ENCODE peak calls at places on chromosome 13, in five cellular contexts. Y is IMR-90, X is SK-N-SH, M is GM12878, O is K562. T is an unnamed sample.

GRCh38 chr13:79870766-79871165 is 389.8 kb downstream of the NDFIP2 start:
- DNase-seq in Y (peak), X (no peak), M (no peak), O (no peak), T (no peak)

GRCh38 chr13:50375792-50376191 is 360.5 kb downstream of the KCNRG start:
- DNase-seq in Y (peak), X (no peak), M (no peak), O (no peak), T (no peak)

GRCh38 chr13:29847501-29847983 is 2.9 kb downstream of the UBL3 start:
- DNase-seq in Y (peak), X (peak), M (no peak), O (no peak), T (peak)

GRCh38 chr13:98325724-98326123 is 148.7 kb upstream of the RNF113B start:
- DNase-seq in Y (no peak), X (no peak), M (no peak), O (no peak), T (no peak)

GRCh38 chr13:94617389-94618000 is 15.8 kb downstream of the GPR180 start:
- DNase-seq in Y (no peak), X (peak), M (no peak), O (peak), T (no peak)

GRCh38 chr13:62706035-62706434 is 1290.4 kb upstream of the PCDH20 start:
- DNase-seq in Y (peak), X (no peak), M (no peak), O (no peak), T (no peak)

GRCh38 chr13:79742923-79743322 is 262.0 kb downstream of the NDFIP2 start:
- DNase-seq in Y (no peak), X (peak), M (no peak), O (no peak), T (no peak)

GRCh38 chr13:114101325-114101821 is 31.1 kb downstream of the RASA3 start:
- DNase-seq in Y (no peak), X (peak), M (no peak), O (no peak), T (no peak)

GRCh38 chr13:98489446-98490194 is 87.3 kb downstream of the STK24 start:
- DNase-seq in Y (no peak), X (peak), M (no peak), O (no peak), T (no peak)

GRCh38 chr13:91904597-91904996 is 506.2 kb downstream of the GPC5 start:
- DNase-seq in Y (no peak), X (no peak), M (peak), O (no peak), T (no peak)

GRCh38 chr13:20157387-20157786 is 3.5 kb downstream of the GJA3 start:
- DNase-seq in Y (no peak), X (no peak), M (no peak), O (no peak), T (no peak)

GRCh38 chr13:100513987-100514670 is 74.5 kb downstream of the GGACT start:
- DNase-seq in Y (no peak), X (no peak), M (no peak), O (no peak), T (no peak)

GRCh38 chr13:26425439-26426358 is 131.8 kb upstream of the WASF3 start:
- DNase-seq in Y (peak), X (no peak), M (no peak), O (no peak), T (no peak)

GRCh38 chr13:31441804-31442487 is 242.2 kb downstream of the B3GLCT start:
- DNase-seq in Y (no peak), X (no peak), M (no peak), O (no peak), T (no peak)

GRCh38 chr13:23620211-23620610 is 50.0 kb downstream of the TNFRSF19 start:
- DNase-seq in Y (no peak), X (no peak), M (no peak), O (no peak), T (no peak)

GRCh38 chr13:61170791-61171330 is 244.8 kb downstream of the PCDH20 start:
- DNase-seq in Y (no peak), X (no peak), M (no peak), O (no peak), T (no peak)

GRCh38 chr13:72043361-72043760 is 176.4 kb upstream of the DACH1 start:
- DNase-seq in Y (no peak), X (no peak), M (no peak), O (no peak), T (no peak)

GRCh38 chr13:98411617-98412310 is 165.1 kb downstream of the STK24 start:
- DNase-seq in Y (no peak), X (no peak), M (no peak), O (no peak), T (no peak)

GRCh38 chr13:44818428-44818827 is 170.8 kb downstream of the NUFIP1 start:
- DNase-seq in Y (peak), X (peak), M (no peak), O (no peak), T (peak)

GRCh38 chr13:104015646-104016396 is 949.6 kb upstream of the SLC10A2 start:
- DNase-seq in Y (peak), X (no peak), M (no peak), O (no peak), T (no peak)

GRCh38 chr13:44932850-44933251 is 56.4 kb downstream of the NUFIP1 start:
- DNase-seq in Y (peak), X (no peak), M (no peak), O (no peak), T (peak)

GRCh38 chr13:52001120-52001731 is 10.0 kb downstream of the ATP7B start:
- DNase-seq in Y (peak), X (peak), M (no peak), O (peak), T (peak)

GRCh38 chr13:98571955-98572662 is 4.8 kb downstream of the STK24 start:
- DNase-seq in Y (peak), X (peak), M (no peak), O (no peak), T (no peak)

GRCh38 chr13:94712287-94712811 is at the start of gene SOX21:
- DNase-seq in Y (no peak), X (no peak), M (no peak), O (no peak), T (peak)

GRCh38 chr13:46593403-46593802 is 40.4 kb downstream of the LRCH1 start:
- DNase-seq in Y (no peak), X (no peak), M (no peak), O (no peak), T (no peak)

GRCh38 chr13:79451500-79451962 is 29.4 kb upstream of the NDFIP2 start:
- DNase-seq in Y (peak), X (peak), M (peak), O (peak), T (peak)

GRCh38 chr13:94192576-94192975 is 286.9 kb downstream of the DCT start:
- DNase-seq in Y (peak), X (no peak), M (no peak), O (no peak), T (no peak)

GRCh38 chr13:97417698-97418097 is 16.3 kb upstream of the RAP2A start:
- DNase-seq in Y (no peak), X (no peak), M (no peak), O (no peak), T (no peak)

GRCh38 chr13:73610799-73611592 is 523.2 kb downstream of the KLF12 start:
- DNase-seq in Y (no peak), X (no peak), M (no peak), O (no peak), T (no peak)

GRCh38 chr13:73608157-73608516 is 526.1 kb downstream of the KLF12 start:
- DNase-seq in Y (no peak), X (no peak), M (no peak), O (no peak), T (no peak)

GRCh38 chr13:73608731-73609485 is 525.3 kb downstream of the KLF12 start:
- DNase-seq in Y (no peak), X (no peak), M (no peak), O (no peak), T (no peak)

GRCh38 chr13:73603646-73604045 is 530.6 kb downstream of the KLF12 start:
- DNase-seq in Y (no peak), X (no peak), M (no peak), O (no peak), T (no peak)

GRCh38 chr13:73607489-73608156 is 526.6 kb downstream of the KLF12 start:
- DNase-seq in Y (peak), X (no peak), M (no peak), O (no peak), T (no peak)
- TF ChIP-seq RCOR1 in Y (no peak), X (no peak), M (no peak), O (no peak), T (no peak)

GRCh38 chr13:27921961-27922910 is 2.4 kb downstream of the PDX1 start:
- DNase-seq in Y (no peak), X (peak), M (no peak), O (no peak), T (no peak)
- H3K4me3 ChIP-seq in Y (no peak), X (no peak), M (no peak), O (no peak), T (no peak)

GRCh38 chr13:101919541-101920306 is 467.2 kb downstream of the ITGBL1 start:
- DNase-seq in Y (peak), X (peak), M (no peak), O (no peak), T (no peak)
- TF ChIP-seq SMC3 in Y (no peak), X (no peak), M (no peak), O (no peak), T (no peak)

GRCh38 chr13:110503037-110503901 is 58.3 kb downstream of the RAB20 start:
- DNase-seq in Y (peak), X (no peak), M (no peak), O (peak), T (no peak)
- TF ChIP-seq RCOR1 in Y (no peak), X (no peak), M (no peak), O (no peak), T (no peak)

DNA sequence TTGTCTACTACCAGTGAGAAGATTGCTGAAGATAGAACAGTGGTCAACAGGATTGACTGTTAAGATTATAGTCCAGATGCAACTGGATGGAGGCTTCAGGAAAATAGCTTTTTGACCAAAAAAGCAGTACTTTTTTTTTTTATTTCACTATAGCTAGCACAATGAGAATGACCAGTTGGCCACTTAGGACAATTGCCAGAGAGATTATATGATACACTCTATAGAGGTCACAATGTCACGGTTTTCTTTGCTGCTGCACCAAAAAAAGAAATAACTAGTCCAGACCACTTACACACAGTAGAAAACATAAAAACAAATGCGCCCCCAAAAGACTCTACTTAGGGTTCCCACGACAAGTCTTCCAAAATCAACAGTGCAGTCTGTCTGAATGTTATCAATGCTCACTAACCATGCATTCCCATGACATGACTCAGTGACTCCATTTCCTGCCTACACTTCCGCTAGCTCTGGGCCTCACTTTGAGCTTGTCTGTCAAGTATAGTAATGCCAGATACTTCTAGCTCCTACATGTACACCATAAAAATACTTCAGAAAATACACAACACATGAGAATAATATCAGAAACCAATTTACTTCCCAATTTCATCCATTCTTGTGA is 209.2 kb upstream of the STARD13 start:
- DNase-seq in Y (peak), X (no peak), M (no peak), O (peak), T (peak)
- H3K4me3 ChIP-seq in Y (no peak), X (no peak), M (no peak), O (no peak), T (no peak)

GRCh38 chr13:58619396-58620113 is 988.0 kb downstream of the PCDH17 start:
- DNase-seq in Y (no peak), X (peak), M (no peak), O (no peak), T (no peak)
- TF ChIP-seq SMC3 in Y (no peak), X (no peak), M (no peak), O (no peak), T (no peak)

GRCh38 chr13:35107535-35107934 is 165.5 kb downstream of the NBEA start:
- DNase-seq in Y (no peak), X (no peak), M (no peak), O (no peak), T (no peak)
- TF ChIP-seq RCOR1 in Y (no peak), X (no peak), M (no peak), O (no peak), T (no peak)